ENCODE peak calls at places on chromosome 1, in five cellular contexts. One of them, this sample, is unnamed.

GRCh38 chr1:198007011-198007410 is 89.8 kb downstream of the LHX9 start:
- DNase-seq in uterus: no peak
- DNase-seq in heart left ventricle: no peak
- DNase-seq in astrocyte: no peak
- DNase-seq in pancreas: no peak
- DNase-seq in this sample: no peak

GRCh38 chr1:8777867-8778266 is 39.6 kb downstream of the RERE start:
- DNase-seq in heart left ventricle: no peak
- DNase-seq in astrocyte: no peak
- DNase-seq in pancreas: no peak
- DNase-seq in uterus: no peak
- DNase-seq in this sample: no peak

GRCh38 chr1:17862125-17862524 is 107.0 kb downstream of the ACTL8 start:
- DNase-seq in pancreas: no peak
- DNase-seq in astrocyte: no peak
- DNase-seq in uterus: no peak
- DNase-seq in heart left ventricle: no peak
- DNase-seq in this sample: no peak

GRCh38 chr1:171113377-171113776 is 22.7 kb downstream of the FMO3 start:
- DNase-seq in astrocyte: peak
- DNase-seq in uterus: no peak
- DNase-seq in pancreas: no peak
- DNase-seq in heart left ventricle: no peak
- DNase-seq in this sample: no peak

GRCh38 chr1:100769906-100770646 is 50.5 kb downstream of the VCAM1 start:
- DNase-seq in pancreas: no peak
- DNase-seq in heart left ventricle: no peak
- DNase-seq in uterus: no peak
- DNase-seq in astrocyte: no peak
- DNase-seq in this sample: no peak

GRCh38 chr1:59249738-59250137 is 47.2 kb upstream of the FGGY start:
- DNase-seq in pancreas: no peak
- DNase-seq in uterus: no peak
- DNase-seq in astrocyte: no peak
- DNase-seq in heart left ventricle: no peak
- DNase-seq in this sample: no peak

GRCh38 chr1:205770618-205771017 is 4.7 kb downstream of the RAB29 start:
- DNase-seq in uterus: no peak
- DNase-seq in pancreas: no peak
- DNase-seq in astrocyte: no peak
- DNase-seq in heart left ventricle: no peak
- DNase-seq in this sample: no peak

GRCh38 chr1:217389895-217390294 is 241.0 kb downstream of the GPATCH2 start:
- DNase-seq in pancreas: no peak
- DNase-seq in astrocyte: no peak
- DNase-seq in heart left ventricle: no peak
- DNase-seq in uterus: no peak
- DNase-seq in this sample: no peak

GRCh38 chr1:212477680-212478466 is 45.2 kb downstream of the NENF start:
- DNase-seq in pancreas: no peak
- DNase-seq in uterus: no peak
- DNase-seq in astrocyte: no peak
- DNase-seq in heart left ventricle: no peak
- DNase-seq in this sample: no peak

GRCh38 chr1:111052246-111052645 is 87.6 kb downstream of the DRAM2 start:
- DNase-seq in heart left ventricle: no peak
- DNase-seq in astrocyte: no peak
- DNase-seq in uterus: no peak
- DNase-seq in pancreas: no peak
- DNase-seq in this sample: no peak

GRCh38 chr1:5951846-5952410 is 40.3 kb downstream of the NPHP4 start:
- DNase-seq in heart left ventricle: no peak
- DNase-seq in pancreas: no peak
- DNase-seq in uterus: no peak
- DNase-seq in astrocyte: no peak
- DNase-seq in this sample: no peak

GRCh38 chr1:68229927-68230812 is 2.2 kb downstream of the WLS start:
- DNase-seq in uterus: no peak
- DNase-seq in pancreas: peak
- DNase-seq in astrocyte: peak
- DNase-seq in heart left ventricle: no peak
- DNase-seq in this sample: no peak

GRCh38 chr1:92577251-92577895 is 90.6 kb upstream of the GFI1 start:
- DNase-seq in uterus: no peak
- DNase-seq in pancreas: no peak
- DNase-seq in heart left ventricle: peak
- DNase-seq in astrocyte: peak
- DNase-seq in this sample: no peak

GRCh38 chr1:32068891-32069590 is 3.7 kb upstream of the TMEM39B start:
- DNase-seq in pancreas: no peak
- DNase-seq in heart left ventricle: no peak
- DNase-seq in uterus: no peak
- DNase-seq in astrocyte: peak
- DNase-seq in this sample: no peak
- H3K27ac ChIP-seq in pancreas: no peak
- H3K27ac ChIP-seq in heart left ventricle: no peak
- H3K27ac ChIP-seq in uterus: no peak
- H3K27ac ChIP-seq in astrocyte: no peak
- H3K27ac ChIP-seq in this sample: no peak

DNA sequence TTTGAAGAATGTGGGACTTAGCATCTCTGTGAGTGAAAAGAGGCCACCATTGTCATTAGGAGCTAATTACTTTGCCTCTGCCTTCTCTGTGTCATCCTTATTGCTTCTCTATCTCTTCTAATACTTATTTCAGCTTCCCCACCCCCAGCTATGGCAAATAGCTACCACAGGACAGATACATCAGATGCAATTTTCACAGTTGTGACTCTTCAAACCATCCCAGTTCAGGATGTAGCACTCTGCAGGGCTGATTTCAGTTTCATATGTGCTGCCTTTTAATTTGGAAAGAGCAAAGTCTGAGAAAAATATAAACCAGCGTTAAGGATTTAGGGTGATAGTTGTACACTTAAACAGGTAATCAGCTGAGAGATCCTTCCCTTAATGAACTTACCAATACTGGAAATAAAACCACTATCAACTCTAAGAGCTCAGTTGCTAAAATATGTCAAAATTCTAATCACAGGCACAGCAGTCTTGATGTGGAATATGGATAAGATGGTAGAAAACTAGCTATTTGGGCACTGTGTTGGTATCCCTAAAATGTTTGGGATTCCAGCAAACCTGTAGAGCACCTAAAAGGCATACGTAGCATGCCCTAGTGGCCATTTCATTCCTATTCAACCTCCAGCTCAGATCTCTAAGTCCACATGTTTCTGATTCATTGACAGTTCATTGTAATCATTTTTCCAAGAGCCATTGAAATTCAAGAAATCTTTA is 148.4 kb downstream of the SYT2 start:
- DNase-seq in heart left ventricle: no peak
- DNase-seq in uterus: no peak
- DNase-seq in astrocyte: no peak
- DNase-seq in pancreas: no peak
- DNase-seq in this sample: no peak
- TF ChIP-seq CTCF in heart left ventricle: no peak
- TF ChIP-seq CTCF in uterus: no peak
- TF ChIP-seq CTCF in astrocyte: peak
- TF ChIP-seq CTCF in pancreas: no peak
- TF ChIP-seq CTCF in this sample: peak

GRCh38 chr1:153035211-153035610 is 4.2 kb downstream of the SPRR1B start:
- DNase-seq in pancreas: no peak
- DNase-seq in uterus: no peak
- DNase-seq in heart left ventricle: no peak
- DNase-seq in astrocyte: no peak
- DNase-seq in this sample: no peak
- H3K4me3 ChIP-seq in pancreas: no peak
- H3K4me3 ChIP-seq in uterus: no peak
- H3K4me3 ChIP-seq in heart left ventricle: no peak
- H3K4me3 ChIP-seq in astrocyte: no peak
- H3K4me3 ChIP-seq in this sample: no peak

GRCh38 chr1:103191327-103191726 is 83.0 kb upstream of the COL11A1 start:
- DNase-seq in heart left ventricle: no peak
- DNase-seq in astrocyte: peak
- DNase-seq in uterus: no peak
- DNase-seq in pancreas: no peak
- DNase-seq in this sample: no peak
- H3K27ac ChIP-seq in heart left ventricle: no peak
- H3K27ac ChIP-seq in astrocyte: no peak
- H3K27ac ChIP-seq in uterus: no peak
- H3K27ac ChIP-seq in pancreas: no peak
- H3K27ac ChIP-seq in this sample: no peak

DNA sequence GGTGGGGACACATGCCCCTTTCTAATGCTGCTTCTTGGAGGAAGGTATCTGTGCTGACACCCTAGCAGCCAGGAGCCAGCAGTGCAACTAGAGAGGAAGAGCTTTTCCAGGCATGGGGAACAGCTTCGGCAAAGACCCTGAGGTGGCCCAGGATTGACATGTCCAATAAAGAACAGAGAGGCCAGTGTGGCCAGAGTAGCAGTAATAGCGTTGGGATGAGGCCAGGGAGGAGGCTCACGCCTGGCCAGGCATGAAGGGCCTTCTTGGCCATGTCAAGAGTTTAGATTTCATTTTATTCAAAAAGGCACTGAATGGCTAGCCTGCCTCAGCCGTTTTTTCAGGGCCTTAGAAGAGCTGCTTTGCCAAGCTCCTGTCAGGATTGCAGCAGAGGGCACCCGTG is 16.3 kb upstream of the ADAMTSL4 start:
- DNase-seq in pancreas: no peak
- DNase-seq in heart left ventricle: no peak
- DNase-seq in uterus: no peak
- DNase-seq in astrocyte: peak
- DNase-seq in this sample: no peak
- TF ChIP-seq CTCF in pancreas: peak
- TF ChIP-seq CTCF in heart left ventricle: no peak
- TF ChIP-seq CTCF in uterus: no peak
- TF ChIP-seq CTCF in astrocyte: no peak
- TF ChIP-seq CTCF in this sample: no peak

DNA sequence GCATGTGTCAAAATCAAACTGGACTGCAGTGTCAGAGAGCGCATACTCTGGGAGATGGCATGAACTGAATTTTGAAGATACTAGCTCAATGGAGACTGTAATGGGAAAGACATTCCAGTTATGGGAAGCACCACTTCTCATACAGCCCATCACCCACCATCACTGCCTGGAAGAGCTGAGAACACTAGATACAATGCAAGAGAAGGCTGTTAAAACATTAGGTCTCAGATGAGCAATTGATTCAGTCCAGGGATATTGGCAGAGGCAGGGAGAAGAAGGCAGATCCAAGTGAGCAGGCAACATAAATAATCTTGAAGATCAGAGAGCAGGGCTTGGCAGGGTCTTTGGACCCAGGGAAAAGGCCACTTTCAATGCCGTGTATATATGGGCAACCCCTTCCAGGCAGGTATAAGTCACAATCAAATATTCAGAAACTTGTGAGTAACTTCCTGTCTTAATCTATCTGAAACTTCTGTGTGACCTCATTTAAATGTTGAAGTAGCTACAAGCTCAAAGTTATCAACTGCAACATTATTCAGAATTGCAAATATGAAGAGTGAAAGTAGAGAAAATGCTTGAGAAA is 290.3 kb upstream of the SGIP1 start:
- DNase-seq in heart left ventricle: no peak
- DNase-seq in uterus: no peak
- DNase-seq in astrocyte: no peak
- DNase-seq in pancreas: no peak
- DNase-seq in this sample: no peak
- H3K4me3 ChIP-seq in heart left ventricle: no peak
- H3K4me3 ChIP-seq in uterus: no peak
- H3K4me3 ChIP-seq in astrocyte: no peak
- H3K4me3 ChIP-seq in pancreas: no peak
- H3K4me3 ChIP-seq in this sample: no peak

GRCh38 chr1:1116701-1117468 is 996 bp upstream of the C1orf159 start:
- DNase-seq in astrocyte: no peak
- DNase-seq in uterus: no peak
- DNase-seq in pancreas: peak
- DNase-seq in heart left ventricle: no peak
- DNase-seq in this sample: no peak

GRCh38 chr1:1114431-1114830 is 1.5 kb downstream of the C1orf159 start:
- DNase-seq in astrocyte: no peak
- DNase-seq in heart left ventricle: no peak
- DNase-seq in uterus: no peak
- DNase-seq in pancreas: no peak
- DNase-seq in this sample: no peak

GRCh38 chr1:1115830-1116700 is at the start of gene C1orf159:
- DNase-seq in uterus: peak
- DNase-seq in astrocyte: peak
- DNase-seq in pancreas: peak
- DNase-seq in heart left ventricle: peak
- DNase-seq in this sample: peak

GRCh38 chr1:1117469-1117831 is 1.6 kb upstream of the C1orf159 start:
- DNase-seq in uterus: no peak
- DNase-seq in astrocyte: no peak
- DNase-seq in pancreas: peak
- DNase-seq in heart left ventricle: no peak
- DNase-seq in this sample: no peak

GRCh38 chr1:1115136-1115829 is 606 bp downstream of the C1orf159 start:
- DNase-seq in heart left ventricle: no peak
- DNase-seq in uterus: no peak
- DNase-seq in pancreas: peak
- DNase-seq in astrocyte: no peak
- DNase-seq in this sample: no peak
- H3K27ac ChIP-seq in heart left ventricle: peak
- H3K27ac ChIP-seq in uterus: peak
- H3K27ac ChIP-seq in pancreas: no peak
- H3K27ac ChIP-seq in astrocyte: peak
- H3K27ac ChIP-seq in this sample: peak

This sample was measured in thoracic aorta.